ENCODE peak calls at places on chromosomes 11 and 22, in seven cellular contexts. One of them, this sample, is unnamed.
A peak's percentile ranks its signal among the peaks of the same experiment; 100 is the strongest.

GRCh38 chr11:95299078-95299611 is 68.1 kb upstream of the SESN3 start:
- DNase-seq in heart left ventricle: no peak
- DNase-seq in GM12878: no peak
- DNase-seq in WERI-Rb-1: no peak
- DNase-seq in HCT116: no peak
- DNase-seq in pancreas: no peak
- DNase-seq in left lung: no peak
- DNase-seq in this sample: no peak

GRCh38 chr11:47375546-47376085 is 2.7 kb downstream of the SPI1 start:
- DNase-seq in left lung: no peak
- DNase-seq in pancreas: no peak
- DNase-seq in WERI-Rb-1: no peak
- DNase-seq in HCT116: no peak
- DNase-seq in GM12878: no peak
- DNase-seq in heart left ventricle: no peak
- DNase-seq in this sample: no peak

GRCh38 chr11:67230406-67230805 is 35.9 kb upstream of the GRK2 start:
- DNase-seq in GM12878: no peak
- DNase-seq in left lung: no peak
- DNase-seq in HCT116: no peak
- DNase-seq in WERI-Rb-1: no peak
- DNase-seq in heart left ventricle: no peak
- DNase-seq in pancreas: no peak
- DNase-seq in this sample: no peak

GRCh38 chr11:27012254-27012921 is 18.5 kb downstream of the FIBIN start:
- DNase-seq in HCT116: no peak
- DNase-seq in left lung: no peak
- DNase-seq in heart left ventricle: no peak
- DNase-seq in pancreas: no peak
- DNase-seq in GM12878: no peak
- DNase-seq in WERI-Rb-1: no peak
- DNase-seq in this sample: no peak

GRCh38 chr11:102456381-102456780 is 3.8 kb upstream of the TMEM123 start:
- DNase-seq in heart left ventricle: no peak
- DNase-seq in left lung: no peak
- DNase-seq in HCT116: no peak
- DNase-seq in WERI-Rb-1: no peak
- DNase-seq in pancreas: no peak
- DNase-seq in GM12878: no peak
- DNase-seq in this sample: no peak

GRCh38 chr11:2798951-2799761 is 86.4 kb downstream of the CDKN1C start:
- DNase-seq in pancreas: peak; percentile 7
- DNase-seq in heart left ventricle: peak; percentile 47
- DNase-seq in left lung: peak; percentile 73
- DNase-seq in WERI-Rb-1: no peak
- DNase-seq in HCT116: no peak
- DNase-seq in GM12878: no peak
- DNase-seq in this sample: no peak

GRCh38 chr11:85517272-85517671 is 109.9 kb downstream of the DLG2 start:
- DNase-seq in WERI-Rb-1: no peak
- DNase-seq in left lung: no peak
- DNase-seq in HCT116: no peak
- DNase-seq in pancreas: no peak
- DNase-seq in heart left ventricle: no peak
- DNase-seq in GM12878: no peak
- DNase-seq in this sample: no peak

GRCh38 chr22:30890689-30891442 is 77.7 kb downstream of the MORC2 start:
- DNase-seq in WERI-Rb-1: peak; percentile 66
- DNase-seq in pancreas: peak; percentile 14
- DNase-seq in heart left ventricle: peak; percentile 63
- DNase-seq in GM12878: no peak
- DNase-seq in HCT116: peak; percentile 10
- DNase-seq in left lung: peak; percentile 72
- DNase-seq in this sample: no peak

GRCh38 chr22:44691796-44692661 is 10.0 kb upstream of the PRR5 start:
- DNase-seq in heart left ventricle: no peak
- DNase-seq in HCT116: no peak
- DNase-seq in WERI-Rb-1: no peak
- DNase-seq in GM12878: no peak
- DNase-seq in left lung: no peak
- DNase-seq in pancreas: no peak
- DNase-seq in this sample: no peak

GRCh38 chr11:64729851-64730382 is 6.9 kb upstream of the NRXN2 start:
- DNase-seq in HCT116: no peak
- DNase-seq in left lung: peak; percentile 85
- DNase-seq in pancreas: no peak
- DNase-seq in WERI-Rb-1: no peak
- DNase-seq in heart left ventricle: peak; percentile 71
- DNase-seq in GM12878: no peak
- DNase-seq in this sample: peak; percentile 24

GRCh38 chr11:133015457-133015856 is 516.8 kb downstream of the OPCML start:
- DNase-seq in heart left ventricle: no peak
- DNase-seq in pancreas: no peak
- DNase-seq in left lung: no peak
- DNase-seq in HCT116: no peak
- DNase-seq in GM12878: no peak
- DNase-seq in WERI-Rb-1: no peak
- DNase-seq in this sample: no peak

GRCh38 chr11:13109616-13110015 is 100.5 kb downstream of the RASSF10 start:
- DNase-seq in GM12878: no peak
- DNase-seq in left lung: no peak
- DNase-seq in WERI-Rb-1: no peak
- DNase-seq in HCT116: no peak
- DNase-seq in heart left ventricle: no peak
- DNase-seq in pancreas: no peak
- DNase-seq in this sample: no peak

GRCh38 chr11:112612283-112612849 is 348.9 kb upstream of the NCAM1 start:
- DNase-seq in heart left ventricle: no peak
- DNase-seq in pancreas: no peak
- DNase-seq in GM12878: no peak
- DNase-seq in left lung: no peak
- DNase-seq in WERI-Rb-1: peak; percentile 52
- DNase-seq in HCT116: peak; percentile 6
- DNase-seq in this sample: no peak

GRCh38 chr11:1238767-1239595 is 16.1 kb downstream of the MUC5B start:
- DNase-seq in heart left ventricle: no peak
- DNase-seq in pancreas: peak; percentile 71
- DNase-seq in HCT116: no peak
- DNase-seq in left lung: no peak
- DNase-seq in GM12878: no peak
- DNase-seq in WERI-Rb-1: no peak
- DNase-seq in this sample: no peak

GRCh38 chr11:128970598-128971190 is 28.0 kb upstream of the TP53AIP1 start:
- DNase-seq in pancreas: no peak
- DNase-seq in heart left ventricle: no peak
- DNase-seq in GM12878: no peak
- DNase-seq in WERI-Rb-1: no peak
- DNase-seq in left lung: no peak
- DNase-seq in HCT116: no peak
- DNase-seq in this sample: no peak

GRCh38 chr22:50473855-50474671 is 772 bp downstream of the SBF1 start:
- DNase-seq in left lung: peak; percentile 86
- DNase-seq in GM12878: no peak
- DNase-seq in HCT116: no peak
- DNase-seq in heart left ventricle: peak; percentile 72
- DNase-seq in WERI-Rb-1: no peak
- DNase-seq in pancreas: no peak
- DNase-seq in this sample: no peak

GRCh38 chr22:45336971-45337431 is 27.3 kb downstream of the FAM118A start:
- DNase-seq in pancreas: peak; percentile 39
- DNase-seq in GM12878: no peak
- DNase-seq in WERI-Rb-1: no peak
- DNase-seq in left lung: no peak
- DNase-seq in HCT116: no peak
- DNase-seq in heart left ventricle: peak; percentile 83
- DNase-seq in this sample: no peak

GRCh38 chr11:68872216-68873003 is 30.7 kb upstream of the CPT1A start:
- DNase-seq in pancreas: no peak
- DNase-seq in heart left ventricle: no peak
- DNase-seq in WERI-Rb-1: no peak
- DNase-seq in GM12878: no peak
- DNase-seq in left lung: no peak
- DNase-seq in HCT116: no peak
- DNase-seq in this sample: no peak

GRCh38 chr11:68865241-68865640 is 23.5 kb upstream of the CPT1A start:
- DNase-seq in HCT116: no peak
- DNase-seq in pancreas: no peak
- DNase-seq in GM12878: no peak
- DNase-seq in WERI-Rb-1: no peak
- DNase-seq in heart left ventricle: no peak
- DNase-seq in left lung: no peak
- DNase-seq in this sample: no peak

GRCh38 chr11:68868221-68868620 is 26.5 kb upstream of the CPT1A start:
- DNase-seq in HCT116: no peak
- DNase-seq in GM12878: no peak
- DNase-seq in pancreas: no peak
- DNase-seq in heart left ventricle: no peak
- DNase-seq in WERI-Rb-1: no peak
- DNase-seq in left lung: no peak
- DNase-seq in this sample: no peak

GRCh38 chr11:68867067-68867466 is 25.4 kb upstream of the CPT1A start:
- DNase-seq in heart left ventricle: no peak
- DNase-seq in WERI-Rb-1: no peak
- DNase-seq in pancreas: no peak
- DNase-seq in left lung: no peak
- DNase-seq in HCT116: no peak
- DNase-seq in GM12878: no peak
- DNase-seq in this sample: no peak

GRCh38 chr11:68870470-68870869 is 28.8 kb upstream of the CPT1A start:
- DNase-seq in GM12878: no peak
- DNase-seq in heart left ventricle: no peak
- DNase-seq in HCT116: no peak
- DNase-seq in pancreas: no peak
- DNase-seq in WERI-Rb-1: no peak
- DNase-seq in left lung: no peak
- DNase-seq in this sample: no peak
- H3K4me3 ChIP-seq in GM12878: no peak overlapping the region
- H3K4me3 ChIP-seq in heart left ventricle: peak overlapping the region; percentile 38
- H3K4me3 ChIP-seq in HCT116: peak overlapping the region; percentile 60
- H3K4me3 ChIP-seq in pancreas: peak overlapping the region; percentile 39
- H3K4me3 ChIP-seq in WERI-Rb-1: peak overlapping the region; percentile 44
- H3K4me3 ChIP-seq in left lung: peak overlapping the region; percentile 43
- H3K4me3 ChIP-seq in this sample: no peak overlapping the region

DNA sequence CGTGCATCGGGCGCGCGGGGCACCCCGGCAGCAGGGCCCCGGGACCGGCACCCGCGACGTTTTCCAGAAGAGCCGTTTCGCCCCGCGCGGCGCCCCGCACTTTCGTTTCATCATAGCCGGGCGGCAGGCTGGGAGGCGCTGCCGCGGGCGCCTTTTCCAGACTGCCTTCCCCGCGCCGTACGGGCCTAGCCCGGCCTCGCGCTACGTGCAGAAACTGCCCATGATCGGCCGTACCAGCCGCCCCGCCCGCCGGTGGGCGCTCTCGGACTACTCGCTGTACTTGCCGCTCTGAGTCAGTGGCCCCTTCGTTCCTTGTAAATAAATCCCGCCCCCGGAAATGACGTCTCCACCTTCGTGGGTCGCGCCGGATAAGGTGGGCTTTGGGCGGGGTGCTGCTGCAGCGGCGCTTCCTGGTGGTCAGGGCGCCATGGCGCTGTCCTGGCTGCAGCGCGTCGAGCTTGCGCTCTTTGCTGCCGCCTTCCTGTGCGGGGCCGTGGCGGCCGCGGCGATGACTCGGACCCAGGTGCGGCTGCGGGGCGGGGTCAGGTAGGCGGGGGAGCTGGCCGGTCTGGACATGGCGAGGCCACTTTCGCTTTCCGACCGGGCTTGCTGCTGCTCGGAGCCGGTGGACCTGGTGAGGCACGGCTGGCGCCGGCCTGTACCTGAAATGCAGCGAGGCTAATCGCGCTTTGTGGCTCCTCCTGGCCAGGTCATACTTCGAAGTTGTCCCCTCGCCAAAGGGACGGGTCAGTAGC is at the start of gene TMEM179B:
- DNase-seq in left lung: peak; percentile 97
- DNase-seq in pancreas: peak; percentile 99
- DNase-seq in heart left ventricle: peak; percentile 96
- DNase-seq in GM12878: peak; percentile 88
- DNase-seq in HCT116: peak; percentile 98
- DNase-seq in WERI-Rb-1: peak; percentile 97
- DNase-seq in this sample: peak; percentile 95
- H3K36me3 ChIP-seq in left lung: no peaks in the 10 kb centered on the region
- H3K36me3 ChIP-seq in pancreas: peaks cover 3% of the 10 kb centered on the region
- H3K36me3 ChIP-seq in heart left ventricle: peaks cover 32% of the 10 kb centered on the region
- H3K36me3 ChIP-seq in GM12878: peaks cover 3% of the 10 kb centered on the region
- H3K36me3 ChIP-seq in HCT116: no peaks in the 10 kb centered on the region
- H3K36me3 ChIP-seq in WERI-Rb-1: peaks cover 63% of the 10 kb centered on the region
- H3K36me3 ChIP-seq in this sample: peaks cover 8% of the 10 kb centered on the region

GRCh38 chr11:73667906-73668305 is 21.5 kb downstream of the PLEKHB1 start:
- DNase-seq in WERI-Rb-1: no peak
- DNase-seq in HCT116: no peak
- DNase-seq in heart left ventricle: no peak
- DNase-seq in pancreas: no peak
- DNase-seq in left lung: no peak
- DNase-seq in GM12878: no peak
- DNase-seq in this sample: no peak

GRCh38 chr11:73662445-73663157 is 16.2 kb downstream of the PLEKHB1 start:
- DNase-seq in pancreas: no peak
- DNase-seq in WERI-Rb-1: no peak
- DNase-seq in GM12878: no peak
- DNase-seq in HCT116: no peak
- DNase-seq in heart left ventricle: no peak
- DNase-seq in left lung: no peak
- DNase-seq in this sample: no peak

GRCh38 chr11:73663604-73664495 is 17.5 kb downstream of the PLEKHB1 start:
- DNase-seq in WERI-Rb-1: no peak
- DNase-seq in left lung: no peak
- DNase-seq in pancreas: no peak
- DNase-seq in HCT116: no peak
- DNase-seq in GM12878: no peak
- DNase-seq in heart left ventricle: no peak
- DNase-seq in this sample: no peak

GRCh38 chr11:73661035-73661628 is 14.8 kb downstream of the PLEKHB1 start:
- DNase-seq in HCT116: peak; percentile 43
- DNase-seq in left lung: peak; percentile 98
- DNase-seq in pancreas: peak; percentile 77
- DNase-seq in heart left ventricle: peak; percentile 94
- DNase-seq in GM12878: peak; percentile 37
- DNase-seq in WERI-Rb-1: peak; percentile 87
- DNase-seq in this sample: peak; percentile 79

DNA sequence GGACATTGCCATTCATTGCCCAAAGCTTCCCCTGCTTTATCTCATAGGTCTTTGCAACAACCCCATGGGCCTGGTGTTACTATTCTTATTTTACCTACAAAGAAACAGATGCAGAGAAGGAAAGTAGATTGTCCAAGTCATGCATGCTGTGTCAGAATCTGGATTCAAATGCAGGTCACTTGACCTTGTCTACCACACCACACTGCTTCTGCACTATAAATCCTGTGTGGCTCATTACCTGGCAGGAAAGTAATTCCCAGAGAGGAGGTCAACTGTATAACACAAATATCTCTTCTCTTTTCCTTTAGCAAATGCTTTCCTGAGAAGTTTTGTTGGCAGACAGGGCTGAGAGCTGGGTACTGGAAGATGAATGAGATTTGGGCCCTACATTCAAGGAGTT is 18.5 kb downstream of the PLEKHB1 start:
- DNase-seq in pancreas: no peak
- DNase-seq in heart left ventricle: no peak
- DNase-seq in HCT116: no peak
- DNase-seq in GM12878: no peak
- DNase-seq in WERI-Rb-1: no peak
- DNase-seq in left lung: no peak
- DNase-seq in this sample: no peak
- TF ChIP-seq CTCF in pancreas: no peak
- TF ChIP-seq CTCF in heart left ventricle: no peak
- TF ChIP-seq CTCF in HCT116: no peak
- TF ChIP-seq CTCF in GM12878: no peak
- TF ChIP-seq CTCF in WERI-Rb-1: no peak
- TF ChIP-seq CTCF in left lung: no peak
- TF ChIP-seq CTCF in this sample: no peak

GRCh38 chr11:131912127-131912526 is 541.7 kb downstream of the NTM start:
- DNase-seq in HCT116: no peak
- DNase-seq in WERI-Rb-1: no peak
- DNase-seq in left lung: no peak
- DNase-seq in heart left ventricle: no peak
- DNase-seq in GM12878: no peak
- DNase-seq in pancreas: no peak
- DNase-seq in this sample: no peak
- H3K4me3 ChIP-seq in HCT116: no peak overlapping the region
- H3K4me3 ChIP-seq in WERI-Rb-1: no peak overlapping the region
- H3K4me3 ChIP-seq in left lung: no peak overlapping the region
- H3K4me3 ChIP-seq in heart left ventricle: no peak overlapping the region
- H3K4me3 ChIP-seq in GM12878: no peak overlapping the region
- H3K4me3 ChIP-seq in pancreas: no peak overlapping the region
- H3K4me3 ChIP-seq in this sample: no peak overlapping the region